ENCODE peak calls at places on chromosomes 3 and 15, in five cellular contexts. Q is H9, W is trophoblast cell, V is neuronal stem cell, E is H1. F is an unnamed sample.

GRCh38 chr3:143263844-143264243 is 144.3 kb downstream of the CHST2 start:
- DNase-seq in E (no peak), V (no peak), Q (no peak), W (no peak), F (no peak)

GRCh38 chr15:58249646-58250312 is 111.6 kb downstream of the AQP9 start:
- DNase-seq in W (no peak), V (no peak), E (no peak), Q (no peak), F (no peak)

GRCh38 chr15:61415617-61416120 is 186.6 kb upstream of the RORA start:
- DNase-seq in E (no peak), V (no peak), Q (no peak), W (no peak), F (no peak)

GRCh38 chr3:11717768-11718581 is 74.3 kb upstream of the VGLL4 start:
- DNase-seq in E (no peak), W (peak), V (no peak), Q (no peak), F (peak)

GRCh38 chr3:34106879-34107278 is 308.4 kb downstream of the PDCD6IP start:
- DNase-seq in W (peak), V (peak), Q (peak), E (peak), F (no peak)

GRCh38 chr3:141336672-141337522 is 31.4 kb upstream of the ZBTB38 start:
- DNase-seq in E (no peak), Q (no peak), W (peak), V (no peak), F (peak)

GRCh38 chr3:170128977-170129431 is 52.5 kb downstream of the PHC3 start:
- DNase-seq in Q (no peak), V (no peak), E (no peak), W (no peak), F (peak)

GRCh38 chr3:127865941-127866340 is 43.6 kb upstream of the MGLL start:
- DNase-seq in E (no peak), Q (no peak), V (no peak), W (peak), F (peak)

GRCh38 chr3:137035631-137036030 is 77.8 kb downstream of the IL20RB start:
- DNase-seq in W (peak), E (no peak), Q (peak), V (no peak), F (peak)

GRCh38 chr3:133880287-133880686 is 15.4 kb downstream of the RAB6B start:
- DNase-seq in W (no peak), V (no peak), Q (peak), E (no peak), F (no peak)

GRCh38 chr3:45959201-45959600 is 15.9 kb downstream of the CXCR6 start:
- DNase-seq in V (no peak), Q (no peak), E (no peak), W (no peak), F (no peak)

GRCh38 chr3:120798346-120798745 is 55.8 kb downstream of the GTF2E1 start:
- DNase-seq in E (no peak), Q (no peak), V (no peak), W (no peak), F (no peak)

GRCh38 chr15:63495343-63495742 is 9.1 kb upstream of the USP3 start:
- DNase-seq in V (no peak), Q (no peak), E (no peak), W (no peak), F (no peak)

GRCh38 chr15:50854594-50855490 is 53.6 kb upstream of the AP4E1 start:
- DNase-seq in Q (no peak), W (peak), E (no peak), V (no peak), F (peak)

GRCh38 chr3:71282976-71283375 is 300.6 kb downstream of the FOXP1 start:
- DNase-seq in V (no peak), Q (no peak), W (no peak), E (no peak), F (no peak)

GRCh38 chr3:62940763-62941632 is 65.8 kb upstream of the CADPS start:
- DNase-seq in V (no peak), W (no peak), Q (no peak), E (no peak), F (peak)

GRCh38 chr15:88649286-88649733 is 10.5 kb downstream of the ISG20 start:
- DNase-seq in W (peak), E (no peak), V (no peak), Q (no peak), F (peak)

GRCh38 chr3:173747427-173747826 is 349.9 kb downstream of the NLGN1 start:
- DNase-seq in E (no peak), W (peak), Q (no peak), V (no peak), F (no peak)

GRCh38 chr3:9809615-9810356 is at the start of gene TTLL3:
- DNase-seq in W (peak), V (peak), Q (peak), E (no peak), F (peak)

GRCh38 chr15:99981839-99982658 is 248.8 kb upstream of the LYSMD4 start:
- DNase-seq in W (no peak), V (no peak), E (no peak), Q (no peak), F (no peak)

GRCh38 chr15:101091080-101092017 is 160.5 kb downstream of the CHSY1 start:
- DNase-seq in V (no peak), W (no peak), E (no peak), Q (no peak), F (peak)

GRCh38 chr3:64016941-64017620 is 6.2 kb downstream of the PSMD6 start:
- DNase-seq in W (no peak), E (no peak), Q (no peak), V (no peak), F (no peak)

GRCh38 chr3:123329636-123330340 is 119.1 kb downstream of the ADCY5 start:
- DNase-seq in V (no peak), W (no peak), E (no peak), Q (no peak), F (no peak)

GRCh38 chr3:59280113-59280512 is 230.3 kb upstream of the CFAP20DC start:
- DNase-seq in W (no peak), V (no peak), E (no peak), Q (no peak), F (no peak)

GRCh38 chr15:58501636-58502178 is 69.9 kb downstream of the LIPC start:
- DNase-seq in W (peak), E (no peak), V (no peak), Q (no peak), F (no peak)

GRCh38 chr3:98994128-98994762 is 92.8 kb upstream of the DCBLD2 start:
- DNase-seq in E (no peak), V (peak), W (peak), Q (no peak), F (peak)

GRCh38 chr3:193116871-193117270 is 124.2 kb upstream of the PLAAT1 start:
- DNase-seq in Q (no peak), W (no peak), E (no peak), V (no peak), F (no peak)
- H2BK12ac ChIP-seq in Q (no peak), W (no peak), E (no peak), V (no peak), F (no peak)

GRCh38 chr3:156685752-156686151 is 11.4 kb downstream of the TIPARP start:
- DNase-seq in V (no peak), Q (no peak), E (no peak), W (no peak), F (peak)

GRCh38 chr3:156685198-156685597 is 10.8 kb downstream of the TIPARP start:
- DNase-seq in V (no peak), E (no peak), Q (no peak), W (peak), F (peak)

GRCh38 chr3:156688849-156689452 is 14.6 kb downstream of the TIPARP start:
- DNase-seq in E (no peak), Q (no peak), W (no peak), V (no peak), F (no peak)

GRCh38 chr3:156689589-156689988 is 15.2 kb downstream of the TIPARP start:
- DNase-seq in E (no peak), W (no peak), V (no peak), Q (no peak), F (no peak)

GRCh38 chr3:156687023-156687422 is 12.6 kb downstream of the TIPARP start:
- DNase-seq in E (no peak), W (no peak), V (no peak), Q (no peak), F (no peak)
- H3K4me2 ChIP-seq in E (no peak), W (no peak), V (no peak), Q (no peak), F (no peak)

GRCh38 chr3:185583925-185584324 is 2.2 kb upstream of the SENP2 start:
- DNase-seq in E (no peak), W (no peak), V (no peak), Q (peak), F (no peak)

GRCh38 chr3:185582236-185582635 is 3.9 kb upstream of the SENP2 start:
- DNase-seq in Q (peak), W (no peak), V (no peak), E (peak), F (no peak)

GRCh38 chr3:185585523-185585861 is 603 bp upstream of the SENP2 start:
- DNase-seq in W (no peak), E (no peak), V (no peak), Q (no peak), F (no peak)

GRCh38 chr3:185584681-185585080 is 1.4 kb upstream of the SENP2 start:
- DNase-seq in Q (no peak), V (no peak), E (no peak), W (no peak), F (no peak)

DNA sequence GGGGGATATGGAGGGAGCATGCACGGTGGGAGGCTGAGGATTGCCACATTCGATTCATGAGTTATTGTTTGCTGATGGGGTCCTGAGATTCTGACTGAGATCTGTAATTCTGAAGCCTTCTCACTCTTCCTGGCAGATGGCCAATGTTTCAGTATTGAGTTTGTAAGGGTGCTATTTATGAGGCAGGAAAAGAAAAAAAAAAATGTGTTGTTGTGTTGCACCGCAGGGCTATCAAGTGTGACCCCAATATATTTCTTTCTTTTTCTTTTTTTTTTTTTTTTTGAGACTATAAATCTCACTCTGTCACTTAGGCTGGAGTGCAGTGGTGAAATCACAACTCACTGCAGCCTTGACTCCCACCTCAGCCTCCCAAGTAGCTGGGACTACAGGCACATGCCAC is 3.2 kb upstream of the SENP2 start:
- DNase-seq in Q (no peak), W (no peak), V (no peak), E (no peak), F (no peak)
- H2AFZ ChIP-seq in Q (no peak), W (no peak), V (peak), E (no peak), F (no peak)

GRCh38 chr15:34376856-34377255 is 9.9 kb upstream of the LPCAT4 start:
- DNase-seq in V (no peak), W (no peak), E (no peak), Q (no peak), F (no peak)
- H2BK12ac ChIP-seq in V (no peak), W (no peak), E (no peak), Q (no peak), F (no peak)

DNA sequence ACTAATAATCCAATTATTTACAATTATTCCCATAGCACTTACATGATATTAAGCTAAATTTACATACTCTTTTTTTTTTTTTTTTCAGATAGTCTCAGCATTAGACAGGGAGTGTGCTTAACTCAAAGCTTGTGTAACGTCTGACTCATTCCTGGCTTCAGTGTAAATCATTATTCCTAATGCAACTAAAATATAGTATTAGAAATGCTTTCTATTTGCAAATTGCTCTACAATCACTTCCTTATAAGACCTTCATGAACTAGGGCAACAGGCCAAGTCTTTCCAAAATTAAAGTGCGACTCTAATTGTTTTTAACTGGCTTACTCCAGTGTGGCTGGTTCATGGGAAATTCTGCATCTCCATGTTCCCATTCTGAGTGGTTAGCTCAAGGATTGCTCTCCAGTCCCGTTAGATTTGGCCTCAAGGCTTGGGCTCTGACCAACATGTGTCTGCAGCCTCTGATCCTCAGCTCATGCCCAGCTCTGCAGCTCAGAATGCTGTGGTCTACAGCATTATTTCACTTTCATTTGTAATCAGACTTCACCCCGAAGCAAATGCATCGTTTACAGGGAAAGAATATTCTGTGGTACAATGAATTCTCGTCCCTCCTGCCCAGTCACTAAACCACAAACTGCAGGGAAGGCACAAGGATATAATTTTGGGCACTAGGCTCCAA is 103.7 kb downstream of the FBN1 start:
- DNase-seq in W (peak), E (no peak), V (no peak), Q (no peak), F (peak)
- H3K4me2 ChIP-seq in W (no peak), E (no peak), V (no peak), Q (no peak), F (no peak)

DNA sequence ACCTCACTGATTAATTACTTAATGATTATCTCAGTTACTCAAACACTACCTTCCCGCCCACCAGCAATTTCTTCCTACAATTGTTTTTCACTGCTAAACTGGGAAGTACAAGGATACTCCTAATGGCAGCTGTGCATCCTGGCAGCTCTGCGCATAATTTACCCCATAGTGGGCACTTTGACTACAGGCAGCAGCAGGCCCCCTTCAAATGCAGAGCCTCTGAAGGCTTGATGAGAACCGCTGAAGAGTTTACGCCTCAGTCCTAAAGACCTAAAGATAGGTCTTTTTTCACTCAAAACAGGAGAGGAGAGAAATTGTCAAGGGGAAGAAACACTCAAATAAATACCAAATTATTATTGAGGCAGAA is 10.7 kb downstream of the CCDC32 start:
- DNase-seq in V (no peak), Q (peak), E (no peak), W (no peak), F (no peak)
- H2AFZ ChIP-seq in V (no peak), Q (no peak), E (no peak), W (no peak), F (no peak)

GRCh38 chr3:40940651-40941050 is 258.7 kb upstream of the CTNNB1 start:
- DNase-seq in V (no peak), Q (no peak), E (no peak), W (peak), F (no peak)
- H2BK12ac ChIP-seq in V (no peak), Q (no peak), E (no peak), W (no peak), F (no peak)

DNA sequence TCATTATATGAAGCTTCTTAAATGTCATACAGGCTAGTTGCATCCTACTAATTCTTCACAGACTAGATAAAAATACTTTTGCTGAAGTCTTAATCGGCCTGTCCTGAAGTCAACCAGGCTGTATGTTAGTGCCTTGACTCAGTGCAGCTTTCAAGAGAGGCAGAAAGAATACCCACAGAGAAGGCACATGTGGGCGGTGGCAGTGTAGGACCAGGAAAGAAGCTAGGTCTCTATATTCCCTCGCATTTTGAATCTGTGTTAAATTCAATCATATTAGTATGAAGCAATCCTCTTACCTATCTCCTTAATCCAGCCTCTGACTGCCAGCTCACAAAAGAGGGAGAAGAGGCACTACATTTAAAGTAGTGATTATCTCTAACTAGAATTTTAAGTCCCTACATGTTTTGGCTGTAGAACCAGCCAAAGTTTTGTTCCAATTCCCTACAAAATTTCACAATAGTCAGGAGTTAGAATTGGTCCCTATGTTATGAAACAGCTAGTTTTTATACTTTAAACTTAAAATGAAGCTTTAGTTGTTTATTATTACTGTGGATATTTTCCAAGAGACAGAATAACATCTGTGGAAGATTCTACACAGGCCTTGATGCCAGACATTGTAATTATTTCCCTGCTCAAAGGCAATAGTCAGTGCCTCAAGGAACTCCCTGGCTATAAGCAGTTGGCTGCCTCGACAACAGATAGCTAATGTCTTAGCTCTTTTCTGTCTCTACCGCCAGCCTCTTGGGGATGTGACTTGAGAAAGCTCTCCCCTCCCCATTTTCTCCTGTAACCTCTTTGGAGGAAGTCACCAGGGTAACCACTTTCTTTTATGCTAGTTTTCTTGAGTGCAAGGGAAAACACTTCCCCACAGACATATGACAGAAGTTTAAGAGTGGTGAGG is 31.9 kb downstream of the CRTC3 start:
- DNase-seq in Q (no peak), E (no peak), W (no peak), V (no peak), F (peak)
- H3K4me2 ChIP-seq in Q (no peak), E (no peak), W (no peak), V (no peak), F (no peak)

GRCh38 chr3:56860351-56860750 is 58.6 kb upstream of the ARHGEF3 start:
- DNase-seq in V (no peak), W (no peak), E (no peak), Q (no peak), F (no peak)
- H2AFZ ChIP-seq in V (peak), W (no peak), E (no peak), Q (no peak), F (no peak)

GRCh38 chr3:145900056-145900829 is 260.7 kb downstream of the PLOD2 start:
- DNase-seq in V (no peak), W (no peak), E (no peak), Q (no peak), F (no peak)

GRCh38 chr3:145904138-145904537 is 256.8 kb downstream of the PLOD2 start:
- DNase-seq in Q (no peak), W (no peak), V (no peak), E (no peak), F (no peak)

GRCh38 chr3:145903472-145904013 is 257.4 kb downstream of the PLOD2 start:
- DNase-seq in Q (no peak), E (no peak), V (no peak), W (no peak), F (no peak)

GRCh38 chr3:145899229-145899628 is 261.8 kb downstream of the PLOD2 start:
- DNase-seq in W (no peak), V (no peak), Q (no peak), E (no peak), F (no peak)

GRCh38 chr3:145902166-145902565 is 258.8 kb downstream of the PLOD2 start:
- DNase-seq in Q (no peak), V (no peak), E (no peak), W (peak), F (no peak)
- H2BK12ac ChIP-seq in Q (no peak), V (no peak), E (no peak), W (no peak), F (no peak)

F was measured in mesenchymal stem cell.